ENCODE peak calls at places on chromosomes 13 and 19, in four cellular contexts. V is omental fat pad, B is Peyer's patch, A is activated T-cell treated with anti-CD3 and anti-CD28 coated beads for 1 hour. P is an unnamed sample.

GRCh38 chr19:5035105-5035761 is 66.3 kb downstream of the KDM4B start:
- DNase-seq in V (no peak), B (no peak), A (no peak), P (no peak)

GRCh38 chr19:14703833-14704232 is 14.0 kb downstream of the ZNF333 start:
- DNase-seq in V (no peak), B (no peak), A (no peak), P (no peak)

GRCh38 chr19:49217382-49217781 is 59.8 kb downstream of the TRPM4 start:
- DNase-seq in V (no peak), B (no peak), A (no peak), P (no peak)

GRCh38 chr13:33497146-33497845 is 211.7 kb upstream of the STARD13 start:
- DNase-seq in V (no peak), B (no peak), A (no peak), P (no peak)

GRCh38 chr19:991174-991931 is 7.2 kb downstream of the WDR18 start:
- DNase-seq in V (no peak), B (no peak), A (peak), P (no peak)

GRCh38 chr19:36106441-36106840 is 4.5 kb upstream of the OVOL3 start:
- DNase-seq in V (no peak), B (no peak), A (no peak), P (no peak)

GRCh38 chr13:69751259-69751658 is 356.4 kb upstream of the ATXN8OS start:
- DNase-seq in V (no peak), B (no peak), A (no peak), P (no peak)

GRCh38 chr19:45640849-45641273 is 1.7 kb upstream of the EML2 start:
- DNase-seq in V (no peak), B (peak), A (no peak), P (no peak)

GRCh38 chr13:27635256-27635655 is 13.6 kb downstream of the POLR1D start:
- DNase-seq in V (no peak), B (no peak), A (no peak), P (no peak)

GRCh38 chr19:44228318-44228717 is 16.0 kb downstream of the ZNF227 start:
- DNase-seq in V (no peak), B (no peak), A (no peak), P (no peak)

GRCh38 chr19:3954107-3954506 is 16.8 kb downstream of the DAPK3 start:
- DNase-seq in V (no peak), B (no peak), A (no peak), P (no peak)

GRCh38 chr13:80000679-80001509 is 340.0 kb downstream of the SPRY2 start:
- DNase-seq in V (no peak), B (no peak), A (no peak), P (no peak)

GRCh38 chr19:13164370-13165090 is 14.3 kb downstream of the IER2 start:
- DNase-seq in V (no peak), B (peak), A (no peak), P (peak)

P was measured in breast epithelium.